ENCODE peak calls at places on chromosomes 5 and 9, in nine cellular contexts. T is left lung; X is progenitor cell of endocrine pancreas; L is GM12865; O is activated CD8-positive, alpha-beta T cell treated with anti-CD3 and anti-CD28 coated beads for 36 hours; C is GM12878; J is bronchial epithelial cell; Q is epithelial cell of esophagus; F is neural progenitor cell. K is an unnamed sample.

GRCh38 chr5:73081093-73081492 is 39.3 kb upstream of the TMEM171 start:
- DNase-seq in T (no peak), X (no peak), L (no peak), O (no peak), C (no peak), J (no peak), Q (no peak), F (no peak), K (no peak)

GRCh38 chr9:78146241-78146640 is 89.6 kb upstream of the CEP78 start:
- DNase-seq in T (no peak), X (no peak), L (no peak), O (no peak), C (no peak), J (no peak), Q (no peak), F (no peak), K (no peak)

GRCh38 chr9:10274156-10274555 is 338.6 kb downstream of the PTPRD start:
- DNase-seq in T (no peak), X (no peak), L (no peak), O (no peak), C (no peak), J (no peak), Q (no peak), F (no peak), K (no peak)

GRCh38 chr5:169223595-169223953 is 77.4 kb downstream of the SLIT3 start:
- DNase-seq in T (no peak), X (no peak), L (no peak), O (no peak), C (no peak), J (no peak), Q (no peak), F (no peak), K (no peak)

GRCh38 chr9:130873966-130874365 is 22.6 kb downstream of the QRFP start:
- DNase-seq in T (no peak), X (no peak), L (no peak), O (no peak), C (no peak), J (no peak), Q (no peak), F (no peak), K (no peak)

GRCh38 chr5:35030426-35030825 is 17.3 kb downstream of the AGXT2 start:
- DNase-seq in T (no peak), X (no peak), L (no peak), O (no peak), C (no peak), J (no peak), Q (no peak), F (no peak), K (no peak)

GRCh38 chr5:122262107-122262506 is 49.9 kb upstream of the SNCAIP start:
- DNase-seq in T (no peak), X (no peak), L (no peak), O (no peak), C (no peak), J (peak), Q (peak), F (no peak), K (peak)

GRCh38 chr9:108673386-108673785 is 182.4 kb downstream of the ACTL7B start:
- DNase-seq in T (no peak), X (no peak), L (no peak), O (no peak), C (no peak), J (peak), Q (peak), F (no peak), K (peak)

GRCh38 chr9:76255781-76256455 is 138.3 kb downstream of the RFK start:
- DNase-seq in T (peak), X (no peak), L (no peak), O (no peak), C (no peak), J (peak), Q (peak), F (no peak), K (peak)

GRCh38 chr9:123724211-123724831 is 205.6 kb downstream of the DENND1A start:
- DNase-seq in T (no peak), X (no peak), L (peak), O (no peak), C (no peak), J (no peak), Q (peak), F (no peak), K (no peak)
- TF ChIP-seq CTCF in T (no peak), X (no peak), L (no peak), O (no peak), C (peak), J (peak), Q (no peak), F (peak), K (no peak)

GRCh38 chr9:113951032-113951372 is 74.9 kb downstream of the ZNF618 start:
- DNase-seq in T (no peak), X (no peak), L (no peak), O (no peak), C (no peak), J (no peak), Q (no peak), F (no peak), K (no peak)

GRCh38 chr9:113946496-113947115 is 70.5 kb downstream of the ZNF618 start:
- DNase-seq in T (no peak), X (no peak), L (no peak), O (no peak), C (no peak), J (no peak), Q (no peak), F (no peak), K (no peak)

GRCh38 chr9:113950195-113951031 is 74.3 kb downstream of the ZNF618 start:
- DNase-seq in T (no peak), X (no peak), L (no peak), O (no peak), C (no peak), J (no peak), Q (no peak), F (no peak), K (no peak)

GRCh38 chr9:113952651-113953050 is 76.5 kb downstream of the ZNF618 start:
- DNase-seq in T (no peak), X (no peak), L (no peak), O (no peak), C (no peak), J (no peak), Q (no peak), F (no peak), K (no peak)

DNA sequence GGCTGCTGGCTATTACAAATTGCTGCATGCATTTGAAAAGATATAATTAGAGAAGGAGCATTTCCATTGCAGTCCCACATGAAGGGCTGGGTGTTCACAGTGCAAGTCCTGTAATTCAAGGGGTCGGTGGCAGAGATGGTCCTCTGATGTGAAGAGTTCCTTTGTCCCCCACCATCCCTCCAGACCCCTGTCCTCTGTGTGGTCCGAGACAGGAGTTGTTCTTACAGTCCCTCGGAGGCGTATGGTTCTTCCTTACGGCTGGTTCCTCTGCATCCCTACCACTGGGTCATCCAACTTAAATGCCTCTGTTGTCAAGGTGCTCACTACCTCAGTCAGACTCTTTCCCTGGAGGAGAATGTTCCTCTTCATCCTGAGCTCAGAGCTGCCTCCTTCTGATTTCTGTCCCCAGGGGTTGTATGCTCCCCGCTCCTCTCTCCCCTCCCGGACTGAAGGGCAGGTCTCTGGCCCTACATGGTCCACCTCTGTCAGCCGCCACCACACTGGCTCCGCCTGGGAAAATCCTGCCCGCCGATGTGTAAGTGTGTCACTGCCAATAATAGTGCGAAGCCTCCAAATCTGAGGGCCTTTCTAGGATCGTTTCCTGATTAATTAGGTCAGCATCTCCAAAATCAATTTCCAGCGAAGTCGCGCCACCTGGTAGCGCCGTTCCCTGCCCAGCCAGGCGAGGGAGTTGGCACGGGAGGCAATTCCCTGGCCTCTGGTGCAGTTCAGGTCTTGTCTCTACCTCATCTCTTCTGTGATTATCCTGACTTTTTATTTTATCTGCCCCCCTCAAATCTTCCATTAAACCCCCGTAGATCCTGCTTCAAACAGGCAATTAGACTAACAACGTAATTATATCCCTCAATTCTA is 73.3 kb downstream of the ZNF618 start:
- DNase-seq in T (no peak), X (no peak), L (no peak), O (no peak), C (no peak), J (no peak), Q (no peak), F (no peak), K (no peak)
- TF ChIP-seq CTCF in T (no peak), X (no peak), L (no peak), O (no peak), C (no peak), J (no peak), Q (no peak), F (no peak), K (no peak)

GRCh38 chr9:137836831-137837241 is 40.7 kb upstream of the CACNA1B start:
- DNase-seq in T (no peak), X (no peak), L (no peak), O (no peak), C (no peak), J (no peak), Q (no peak), F (peak), K (no peak)
- TF ChIP-seq CTCF in T (no peak), X (no peak), L (no peak), O (no peak), C (no peak), J (no peak), Q (no peak), F (peak), K (no peak)

DNA sequence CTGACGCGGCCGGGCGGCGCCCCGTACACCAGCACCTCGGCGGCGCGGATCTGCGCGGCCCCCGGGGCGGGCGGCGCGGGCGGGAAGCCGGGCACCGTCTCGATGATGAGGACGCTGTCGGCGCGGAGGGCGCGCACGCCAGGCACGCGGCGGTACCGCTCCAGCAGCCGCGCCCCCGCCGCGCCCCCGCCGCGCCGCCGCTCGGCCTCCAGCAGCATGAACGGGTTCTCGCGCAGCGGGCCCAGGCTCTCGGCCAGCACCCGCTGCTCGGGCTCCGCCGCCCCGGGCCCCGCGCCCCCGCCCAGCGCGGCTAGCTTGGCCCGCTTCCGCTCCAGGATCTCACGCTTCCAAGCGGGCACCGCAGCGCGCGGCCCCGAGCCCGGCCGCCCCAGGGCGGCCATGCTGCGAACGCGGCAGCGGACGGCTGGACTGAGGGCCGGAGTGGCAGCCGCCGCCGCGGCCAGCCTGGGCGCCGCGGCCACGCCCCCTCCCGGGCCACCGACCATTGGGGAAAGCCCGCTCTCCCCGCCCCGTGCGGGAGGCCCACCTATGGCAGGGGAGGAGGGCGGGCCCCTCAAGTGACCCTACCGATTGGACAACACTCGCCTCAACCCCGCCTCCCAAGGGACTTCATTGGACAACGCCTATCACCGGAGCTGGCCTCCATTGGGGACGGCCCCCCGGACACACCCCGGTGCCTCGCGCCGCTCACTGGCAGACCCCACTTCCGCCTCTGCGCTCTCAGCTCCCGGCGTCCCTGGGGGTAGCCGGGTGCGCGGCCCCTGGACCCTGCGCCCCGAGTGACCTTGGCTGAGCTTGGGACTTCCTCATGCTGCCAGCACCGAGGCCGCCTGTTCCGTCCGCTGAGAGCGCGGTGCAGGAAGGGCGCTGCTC is at the start of gene TPRN:
- DNase-seq in T (peak), X (peak), L (peak), O (peak), C (peak), J (peak), Q (peak), F (peak), K (peak)
- TF ChIP-seq CTCF in T (no peak), X (no peak), L (no peak), O (no peak), C (no peak), J (no peak), Q (no peak), F (no peak), K (no peak)

GRCh38 chr5:126937796-126938195 is 92.6 kb downstream of the MARCHF3 start:
- DNase-seq in T (no peak), X (no peak), L (no peak), O (no peak), C (no peak), J (no peak), Q (no peak), F (no peak), K (no peak)

GRCh38 chr5:126939887-126940286 is 90.5 kb downstream of the MARCHF3 start:
- DNase-seq in T (no peak), X (no peak), L (no peak), O (no peak), C (no peak), J (no peak), Q (no peak), F (no peak), K (no peak)

GRCh38 chr5:126941403-126941802 is 89.0 kb downstream of the MARCHF3 start:
- DNase-seq in T (no peak), X (no peak), L (no peak), O (no peak), C (no peak), J (no peak), Q (no peak), F (no peak), K (no peak)

GRCh38 chr5:126938461-126938860 is 91.9 kb downstream of the MARCHF3 start:
- DNase-seq in T (no peak), X (no peak), L (no peak), O (no peak), C (no peak), J (peak), Q (peak), F (no peak), K (peak)

DNA sequence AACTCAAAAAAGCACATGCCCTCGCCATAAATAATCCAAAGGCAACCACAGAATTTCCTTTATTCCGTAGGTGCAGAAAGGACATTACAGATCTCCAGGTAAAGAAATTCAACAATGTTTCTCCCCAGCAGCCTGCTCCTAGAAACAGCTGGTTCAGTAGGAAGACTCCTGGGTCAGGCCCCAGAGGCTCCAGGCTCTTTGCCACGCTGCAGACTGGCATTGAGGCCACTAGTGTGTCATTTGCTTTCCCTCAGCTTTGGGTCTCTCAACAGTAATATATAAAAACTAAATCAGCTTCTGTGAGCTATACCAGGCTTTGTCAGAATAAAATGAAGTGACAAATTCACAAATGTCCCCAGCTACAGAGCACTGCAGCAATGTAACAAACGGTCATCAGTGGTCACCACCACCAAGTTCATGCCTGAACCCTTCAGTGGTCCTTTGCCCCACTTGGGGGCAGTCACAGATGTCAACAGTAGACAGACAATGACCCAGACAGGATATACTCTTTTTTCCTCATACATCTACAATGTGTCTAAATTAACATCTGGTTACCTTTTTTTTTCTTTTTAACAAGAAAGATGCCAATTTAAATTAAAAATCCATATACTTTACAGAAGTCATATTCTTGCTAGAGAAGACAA is 93.5 kb downstream of the MARCHF3 start:
- DNase-seq in T (no peak), X (no peak), L (no peak), O (no peak), C (no peak), J (no peak), Q (no peak), F (no peak), K (no peak)
- TF ChIP-seq CTCF in T (no peak), X (no peak), L (no peak), O (no peak), C (no peak), J (no peak), Q (no peak), F (no peak), K (no peak)

DNA sequence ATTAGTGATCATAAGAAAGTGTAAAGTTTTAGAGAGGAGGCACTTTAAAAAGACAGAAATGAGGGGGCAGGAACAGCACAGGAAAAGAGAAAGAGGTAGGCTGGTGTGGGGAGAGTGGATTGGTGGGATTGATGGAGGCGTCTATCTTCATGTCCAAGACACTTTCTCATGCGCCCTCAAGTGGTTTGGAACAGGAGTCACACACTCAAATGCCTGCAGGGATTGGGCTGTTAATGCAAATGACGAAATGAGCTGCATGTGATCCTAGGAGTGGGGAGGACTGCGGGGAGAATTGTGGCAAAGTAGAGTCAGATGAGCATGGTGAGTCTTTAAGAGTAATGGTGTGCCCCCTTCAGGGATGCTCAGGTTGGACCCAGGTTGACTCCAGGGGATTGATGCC is 5.5 kb downstream of the SLC36A3 start:
- DNase-seq in T (no peak), X (no peak), L (no peak), O (no peak), C (peak), J (peak), Q (peak), F (peak), K (peak)
- TF ChIP-seq CTCF in T (no peak), X (peak), L (no peak), O (no peak), C (peak), J (peak), Q (peak), F (peak), K (peak)

GRCh38 chr9:32706004-32706749 is 70.7 kb upstream of the TAF1L start:
- DNase-seq in T (no peak), X (no peak), L (no peak), O (no peak), C (no peak), J (peak), Q (peak), F (no peak), K (no peak)
- TF ChIP-seq CTCF in T (no peak), X (no peak), L (no peak), O (no peak), C (no peak), J (no peak), Q (no peak), F (peak), K (no peak)

GRCh38 chr9:128823362-128823902 is 5.1 kb downstream of the ENDOG start:
- DNase-seq in T (no peak), X (no peak), L (no peak), O (no peak), C (no peak), J (no peak), Q (no peak), F (no peak), K (no peak)

GRCh38 chr9:128823903-128824406 is 5.6 kb downstream of the SPOUT1 start:
- DNase-seq in T (no peak), X (no peak), L (no peak), O (no peak), C (no peak), J (no peak), Q (no peak), F (no peak), K (no peak)

GRCh38 chr9:128828267-128828666 is 1.3 kb downstream of the SPOUT1 start:
- DNase-seq in T (no peak), X (no peak), L (no peak), O (peak), C (no peak), J (no peak), Q (no peak), F (no peak), K (no peak)

GRCh38 chr9:128824911-128825310 is 4.7 kb downstream of the SPOUT1 start:
- DNase-seq in T (no peak), X (no peak), L (no peak), O (no peak), C (no peak), J (no peak), Q (no peak), F (no peak), K (no peak)

DNA sequence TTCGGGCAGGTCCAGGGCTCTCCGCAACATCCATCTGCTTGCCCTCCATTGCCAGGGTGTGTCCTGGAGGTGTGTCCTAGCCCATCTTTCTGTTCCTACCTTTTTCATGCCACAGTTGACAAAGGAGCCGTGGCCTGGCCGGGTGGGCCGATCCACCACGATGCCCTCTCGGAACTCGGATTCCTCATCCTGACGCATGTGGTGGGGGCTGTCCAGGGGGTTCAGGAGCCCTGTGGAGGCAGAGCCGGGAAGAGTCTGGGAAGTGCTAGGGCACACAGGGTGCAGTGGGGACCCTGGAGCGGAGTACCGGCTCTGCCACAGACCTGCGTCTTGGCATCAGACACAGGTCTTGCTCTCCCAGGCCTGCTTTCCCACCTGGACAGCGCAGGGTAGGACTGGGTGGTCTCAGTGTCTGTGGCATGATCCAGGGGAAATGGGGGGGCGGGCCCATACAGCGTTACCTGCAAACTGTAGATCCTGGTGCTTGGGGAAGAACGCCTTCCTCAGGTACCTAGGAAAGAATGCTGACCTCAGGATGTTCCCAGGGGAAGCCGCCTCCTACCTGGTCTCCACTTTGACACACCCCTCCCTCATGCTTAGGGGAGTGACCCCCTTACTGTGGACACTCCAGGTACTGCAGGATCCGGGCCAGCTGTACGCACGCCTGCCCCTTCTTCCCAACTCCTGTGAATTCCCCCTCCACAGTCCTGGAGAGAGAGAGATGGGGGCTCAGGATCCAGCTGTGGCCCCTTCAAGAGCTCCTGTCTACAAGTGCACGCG is 3.5 kb downstream of the SPOUT1 start:
- DNase-seq in T (no peak), X (no peak), L (no peak), O (no peak), C (no peak), J (no peak), Q (no peak), F (no peak), K (no peak)
- TF ChIP-seq CTCF in T (no peak), X (peak), L (no peak), O (no peak), C (no peak), J (peak), Q (no peak), F (peak), K (no peak)

DNA sequence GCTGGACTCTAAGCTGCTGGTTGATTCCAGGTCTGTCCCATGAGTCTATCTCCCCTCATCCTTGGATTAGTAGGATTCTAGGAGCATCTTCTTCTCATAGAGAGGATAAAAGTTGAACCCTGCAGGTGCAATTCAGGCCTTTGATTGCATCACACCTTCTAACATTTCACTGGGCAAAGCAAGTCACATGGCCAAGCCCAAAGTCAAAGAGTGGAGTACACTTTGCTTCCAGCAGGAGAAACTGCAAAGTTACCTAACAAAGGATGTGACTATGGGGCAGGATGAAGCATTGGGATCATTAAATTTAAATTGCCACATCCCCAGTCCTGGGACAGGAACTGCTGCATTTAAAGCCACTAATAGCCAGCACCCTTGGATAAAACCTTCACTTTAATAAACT is 51.0 kb upstream of the EGFLAM start:
- DNase-seq in T (no peak), X (no peak), L (no peak), O (no peak), C (no peak), J (peak), Q (peak), F (no peak), K (no peak)
- TF ChIP-seq CTCF in T (no peak), X (peak), L (no peak), O (no peak), C (no peak), J (no peak), Q (no peak), F (no peak), K (no peak)